ENCODE peak calls at places on chromosomes 3 and 15, in seven cellular contexts. One of them, this sample, is unnamed.

GRCh38 chr15:59339252-59339672 is 33.4 kb downstream of the MYO1E start:
- DNase-seq in thyroid gland: no peak
- DNase-seq in fibroblast of the aortic adventitia: peak; percentile 49
- DNase-seq in brain microvascular endothelial cell: peak; percentile 79
- DNase-seq in heart left ventricle: no peak
- DNase-seq in PC-9: no peak
- DNase-seq in heart right ventricle: no peak
- DNase-seq in this sample: peak; percentile 98

GRCh38 chr3:128362026-128362965 is 104.4 kb downstream of the DNAJB8 start:
- DNase-seq in brain microvascular endothelial cell: no peak
- DNase-seq in thyroid gland: no peak
- DNase-seq in heart right ventricle: no peak
- DNase-seq in heart left ventricle: no peak
- DNase-seq in fibroblast of the aortic adventitia: no peak
- DNase-seq in PC-9: no peak
- DNase-seq in this sample: peak; percentile 29

GRCh38 chr3:107660316-107660976 is 137.7 kb downstream of the BBX start:
- DNase-seq in heart right ventricle: no peak
- DNase-seq in fibroblast of the aortic adventitia: peak; percentile 82
- DNase-seq in thyroid gland: no peak
- DNase-seq in heart left ventricle: no peak
- DNase-seq in brain microvascular endothelial cell: no peak
- DNase-seq in PC-9: no peak
- DNase-seq in this sample: peak; percentile 48

GRCh38 chr3:181711325-181712135 is at the start of gene SOX2:
- DNase-seq in fibroblast of the aortic adventitia: peak; percentile 25
- DNase-seq in heart left ventricle: no peak
- DNase-seq in PC-9: peak; percentile 71
- DNase-seq in heart right ventricle: no peak
- DNase-seq in thyroid gland: peak; percentile 24
- DNase-seq in brain microvascular endothelial cell: no peak
- DNase-seq in this sample: peak; percentile 92

GRCh38 chr3:34346656-34347055 is 548.2 kb downstream of the PDCD6IP start:
- DNase-seq in fibroblast of the aortic adventitia: no peak
- DNase-seq in heart right ventricle: no peak
- DNase-seq in thyroid gland: no peak
- DNase-seq in PC-9: no peak
- DNase-seq in heart left ventricle: no peak
- DNase-seq in brain microvascular endothelial cell: no peak
- DNase-seq in this sample: no peak

GRCh38 chr3:141998674-141999290 is 122.3 kb downstream of the ATP1B3 start:
- DNase-seq in heart left ventricle: no peak
- DNase-seq in thyroid gland: no peak
- DNase-seq in heart right ventricle: no peak
- DNase-seq in brain microvascular endothelial cell: no peak
- DNase-seq in fibroblast of the aortic adventitia: peak; percentile 42
- DNase-seq in PC-9: no peak
- DNase-seq in this sample: peak; percentile 17

GRCh38 chr3:113532698-113533533 is 561 bp downstream of the SIDT1 start:
- DNase-seq in thyroid gland: peak; percentile 18
- DNase-seq in heart left ventricle: peak; percentile 16
- DNase-seq in brain microvascular endothelial cell: no peak
- DNase-seq in heart right ventricle: peak; percentile 8
- DNase-seq in PC-9: no peak
- DNase-seq in fibroblast of the aortic adventitia: no peak
- DNase-seq in this sample: peak; percentile 9

GRCh38 chr3:95612611-95613010 is 1201.8 kb upstream of the EPHA6 start:
- DNase-seq in heart right ventricle: no peak
- DNase-seq in brain microvascular endothelial cell: no peak
- DNase-seq in thyroid gland: no peak
- DNase-seq in heart left ventricle: no peak
- DNase-seq in fibroblast of the aortic adventitia: no peak
- DNase-seq in PC-9: no peak
- DNase-seq in this sample: no peak

GRCh38 chr15:31088672-31089360 is 12.7 kb downstream of the TRPM1 start:
- DNase-seq in PC-9: no peak
- DNase-seq in heart right ventricle: no peak
- DNase-seq in fibroblast of the aortic adventitia: no peak
- DNase-seq in brain microvascular endothelial cell: no peak
- DNase-seq in thyroid gland: no peak
- DNase-seq in heart left ventricle: no peak
- DNase-seq in this sample: no peak

GRCh38 chr3:124552224-124552623 is 178.0 kb upstream of the UMPS start:
- DNase-seq in heart right ventricle: no peak
- DNase-seq in heart left ventricle: no peak
- DNase-seq in fibroblast of the aortic adventitia: no peak
- DNase-seq in PC-9: peak; percentile 78
- DNase-seq in thyroid gland: peak; percentile 44
- DNase-seq in brain microvascular endothelial cell: no peak
- DNase-seq in this sample: peak; percentile 79

GRCh38 chr3:188646592-188646991 is 492.6 kb downstream of the LPP start:
- DNase-seq in fibroblast of the aortic adventitia: no peak
- DNase-seq in PC-9: no peak
- DNase-seq in heart right ventricle: no peak
- DNase-seq in brain microvascular endothelial cell: no peak
- DNase-seq in thyroid gland: no peak
- DNase-seq in heart left ventricle: no peak
- DNase-seq in this sample: no peak

GRCh38 chr3:40975711-40976121 is 223.6 kb upstream of the CTNNB1 start:
- DNase-seq in thyroid gland: no peak
- DNase-seq in heart left ventricle: peak; percentile 45
- DNase-seq in fibroblast of the aortic adventitia: no peak
- DNase-seq in PC-9: no peak
- DNase-seq in brain microvascular endothelial cell: peak; percentile 66
- DNase-seq in heart right ventricle: peak; percentile 60
- DNase-seq in this sample: no peak

GRCh38 chr15:40894689-40895308 is 549 bp downstream of the VPS18 start:
- DNase-seq in heart right ventricle: no peak
- DNase-seq in heart left ventricle: no peak
- DNase-seq in brain microvascular endothelial cell: peak; percentile 74
- DNase-seq in fibroblast of the aortic adventitia: peak; percentile 78
- DNase-seq in thyroid gland: peak; percentile 58
- DNase-seq in PC-9: peak; percentile 47
- DNase-seq in this sample: peak; percentile 71

GRCh38 chr3:140953028-140953960 is 11.7 kb downstream of the SLC25A36 start:
- DNase-seq in thyroid gland: no peak
- DNase-seq in fibroblast of the aortic adventitia: peak; percentile 49
- DNase-seq in brain microvascular endothelial cell: no peak
- DNase-seq in PC-9: no peak
- DNase-seq in heart right ventricle: no peak
- DNase-seq in heart left ventricle: no peak
- DNase-seq in this sample: peak; percentile 62

GRCh38 chr3:101069796-101070195 is 76.6 kb upstream of the ABI3BP start:
- DNase-seq in heart left ventricle: no peak
- DNase-seq in brain microvascular endothelial cell: no peak
- DNase-seq in thyroid gland: no peak
- DNase-seq in heart right ventricle: no peak
- DNase-seq in fibroblast of the aortic adventitia: no peak
- DNase-seq in PC-9: no peak
- DNase-seq in this sample: no peak

GRCh38 chr15:52095597-52096262 is 16.8 kb downstream of the BCL2L10 start:
- DNase-seq in thyroid gland: no peak
- DNase-seq in fibroblast of the aortic adventitia: peak; percentile 94
- DNase-seq in heart right ventricle: no peak
- DNase-seq in heart left ventricle: no peak
- DNase-seq in PC-9: peak; percentile 20
- DNase-seq in brain microvascular endothelial cell: peak; percentile 81
- DNase-seq in this sample: peak; percentile 96

GRCh38 chr15:71515375-71516186 is 294.8 kb upstream of the NR2E3 start:
- DNase-seq in heart right ventricle: no peak
- DNase-seq in thyroid gland: no peak
- DNase-seq in heart left ventricle: no peak
- DNase-seq in fibroblast of the aortic adventitia: no peak
- DNase-seq in brain microvascular endothelial cell: no peak
- DNase-seq in PC-9: no peak
- DNase-seq in this sample: no peak

GRCh38 chr3:61564405-61565059 is 3.2 kb downstream of the PTPRG start:
- DNase-seq in heart left ventricle: peak; percentile 90
- DNase-seq in brain microvascular endothelial cell: peak; percentile 57
- DNase-seq in heart right ventricle: peak; percentile 88
- DNase-seq in thyroid gland: peak; percentile 87
- DNase-seq in fibroblast of the aortic adventitia: peak; percentile 70
- DNase-seq in PC-9: peak; percentile 70
- DNase-seq in this sample: peak; percentile 72
- TF ChIP-seq CTCF in heart left ventricle: peak; percentile 90
- TF ChIP-seq CTCF in brain microvascular endothelial cell: peak; percentile 83
- TF ChIP-seq CTCF in heart right ventricle: peak; percentile 81
- TF ChIP-seq CTCF in thyroid gland: peak; percentile 92
- TF ChIP-seq CTCF in fibroblast of the aortic adventitia: peak; percentile 81
- TF ChIP-seq CTCF in PC-9: no peak
- TF ChIP-seq CTCF in this sample: peak; percentile 60

DNA sequence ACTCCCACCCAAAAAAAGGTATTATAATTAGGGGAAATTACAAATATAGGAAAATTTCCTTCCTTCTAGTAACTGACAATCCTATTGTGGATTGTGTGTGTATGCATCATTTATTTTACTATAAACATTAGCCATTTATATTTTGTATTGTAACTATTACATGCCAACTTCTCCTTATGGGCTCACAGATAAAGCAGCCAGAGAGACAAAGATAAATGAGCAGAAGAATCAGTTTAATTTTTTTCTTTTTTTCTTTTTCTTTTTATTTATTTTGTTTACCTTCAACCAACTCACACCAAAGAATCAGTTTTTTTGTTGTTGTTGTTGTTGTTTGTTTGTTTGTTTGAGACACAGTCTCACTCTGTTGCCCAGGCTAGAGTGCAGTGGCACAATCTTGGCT is 48.7 kb downstream of the LRRFIP2 start:
- DNase-seq in thyroid gland: no peak
- DNase-seq in heart right ventricle: no peak
- DNase-seq in fibroblast of the aortic adventitia: no peak
- DNase-seq in brain microvascular endothelial cell: no peak
- DNase-seq in heart left ventricle: no peak
- DNase-seq in PC-9: no peak
- DNase-seq in this sample: no peak
- H3K4me3 ChIP-seq in thyroid gland: no peak overlapping the region
- H3K4me3 ChIP-seq in heart right ventricle: no peak overlapping the region
- H3K4me3 ChIP-seq in fibroblast of the aortic adventitia: no peak overlapping the region
- H3K4me3 ChIP-seq in brain microvascular endothelial cell: no peak overlapping the region
- H3K4me3 ChIP-seq in heart left ventricle: no peak overlapping the region
- H3K4me3 ChIP-seq in PC-9: no peak overlapping the region
- H3K4me3 ChIP-seq in this sample: no peak overlapping the region

GRCh38 chr3:148880681-148881080 is 15.6 kb downstream of the CPA3 start:
- DNase-seq in heart left ventricle: no peak
- DNase-seq in PC-9: no peak
- DNase-seq in heart right ventricle: no peak
- DNase-seq in thyroid gland: no peak
- DNase-seq in fibroblast of the aortic adventitia: no peak
- DNase-seq in brain microvascular endothelial cell: no peak
- DNase-seq in this sample: no peak
- TF ChIP-seq CTCF in heart left ventricle: no peak
- TF ChIP-seq CTCF in PC-9: peak; percentile 43
- TF ChIP-seq CTCF in heart right ventricle: no peak
- TF ChIP-seq CTCF in thyroid gland: no peak
- TF ChIP-seq CTCF in fibroblast of the aortic adventitia: no peak
- TF ChIP-seq CTCF in brain microvascular endothelial cell: peak; percentile 44
- TF ChIP-seq CTCF in this sample: no peak

DNA sequence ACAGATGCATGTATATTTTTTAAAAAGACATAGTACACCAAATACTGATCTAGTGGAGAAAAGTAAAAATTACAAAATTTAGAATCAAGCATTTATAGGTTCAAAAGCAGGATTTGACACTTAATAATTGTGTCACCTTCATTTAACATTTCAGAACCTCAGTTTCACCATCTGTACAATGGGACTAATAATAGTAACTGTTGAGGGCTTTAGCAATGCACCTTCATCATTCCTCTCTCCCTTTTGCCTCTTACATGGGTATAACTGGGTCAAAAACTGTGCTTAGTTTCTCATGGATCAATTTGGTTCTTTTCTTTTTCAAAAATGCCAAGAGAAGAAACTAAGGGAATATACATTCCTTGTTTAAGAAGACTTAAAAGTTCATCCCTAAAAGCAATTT is 5.5 kb upstream of the TMEM212 start:
- DNase-seq in thyroid gland: no peak
- DNase-seq in heart left ventricle: no peak
- DNase-seq in brain microvascular endothelial cell: no peak
- DNase-seq in PC-9: no peak
- DNase-seq in heart right ventricle: no peak
- DNase-seq in fibroblast of the aortic adventitia: no peak
- DNase-seq in this sample: no peak
- H3K4me3 ChIP-seq in thyroid gland: no peak overlapping the region
- H3K4me3 ChIP-seq in heart left ventricle: peak overlapping the region; percentile 33
- H3K4me3 ChIP-seq in brain microvascular endothelial cell: no peak overlapping the region
- H3K4me3 ChIP-seq in PC-9: no peak overlapping the region
- H3K4me3 ChIP-seq in heart right ventricle: no peak overlapping the region
- H3K4me3 ChIP-seq in fibroblast of the aortic adventitia: no peak overlapping the region
- H3K4me3 ChIP-seq in this sample: no peak overlapping the region